ENCODE peak calls at places on chromosomes 2 and 18, in nine cellular contexts. One of them, this sample, is unnamed. For H3K27me3, the result is how much of the 10 kb centered on the place peaks cover.

GRCh38 chr2:238315031-238315595 is 5.2 kb upstream of the TRAF3IP1 start:
- DNase-seq in AG04450: no peak
- DNase-seq in cardiac muscle cell: no peak
- DNase-seq in CD8-positive, alpha-beta memory T cell: no peak
- DNase-seq in GM23248: no peak
- DNase-seq in adrenal gland: no peak
- DNase-seq in small intestine: no peak
- DNase-seq in mammary epithelial cell: no peak
- DNase-seq in heart left ventricle: no peak
- DNase-seq in this sample: no peak

GRCh38 chr18:34322365-34323289 is 97.9 kb upstream of the NOL4 start:
- DNase-seq in AG04450: peak
- DNase-seq in cardiac muscle cell: peak
- DNase-seq in CD8-positive, alpha-beta memory T cell: no peak
- DNase-seq in GM23248: peak
- DNase-seq in adrenal gland: peak
- DNase-seq in small intestine: peak
- DNase-seq in mammary epithelial cell: peak
- DNase-seq in heart left ventricle: no peak
- DNase-seq in this sample: no peak

GRCh38 chr2:119240311-119241204 is 16.9 kb downstream of the STEAP3 start:
- DNase-seq in AG04450: no peak
- DNase-seq in cardiac muscle cell: peak
- DNase-seq in CD8-positive, alpha-beta memory T cell: no peak
- DNase-seq in GM23248: peak
- DNase-seq in adrenal gland: peak
- DNase-seq in small intestine: no peak
- DNase-seq in mammary epithelial cell: peak
- DNase-seq in heart left ventricle: peak
- DNase-seq in this sample: no peak

GRCh38 chr2:132550285-132550684 is 119.7 kb downstream of the LYPD1 start:
- DNase-seq in AG04450: no peak
- DNase-seq in cardiac muscle cell: peak
- DNase-seq in CD8-positive, alpha-beta memory T cell: no peak
- DNase-seq in GM23248: no peak
- DNase-seq in adrenal gland: no peak
- DNase-seq in small intestine: no peak
- DNase-seq in mammary epithelial cell: no peak
- DNase-seq in heart left ventricle: no peak
- DNase-seq in this sample: no peak

GRCh38 chr2:24164416-24164973 is 10.4 kb upstream of the FAM228A start:
- DNase-seq in AG04450: no peak
- DNase-seq in cardiac muscle cell: peak
- DNase-seq in CD8-positive, alpha-beta memory T cell: peak
- DNase-seq in GM23248: peak
- DNase-seq in adrenal gland: peak
- DNase-seq in small intestine: peak
- DNase-seq in mammary epithelial cell: no peak
- DNase-seq in heart left ventricle: no peak
- DNase-seq in this sample: no peak

GRCh38 chr18:49019446-49020045 is 68.8 kb upstream of the SMAD7 start:
- DNase-seq in AG04450: no peak
- DNase-seq in cardiac muscle cell: no peak
- DNase-seq in CD8-positive, alpha-beta memory T cell: no peak
- DNase-seq in GM23248: no peak
- DNase-seq in adrenal gland: peak
- DNase-seq in small intestine: no peak
- DNase-seq in mammary epithelial cell: no peak
- DNase-seq in heart left ventricle: no peak
- DNase-seq in this sample: no peak

GRCh38 chr2:200746301-200746700 is 65.4 kb upstream of the BZW1 start:
- DNase-seq in AG04450: no peak
- DNase-seq in cardiac muscle cell: no peak
- DNase-seq in CD8-positive, alpha-beta memory T cell: no peak
- DNase-seq in GM23248: no peak
- DNase-seq in adrenal gland: no peak
- DNase-seq in small intestine: no peak
- DNase-seq in mammary epithelial cell: no peak
- DNase-seq in heart left ventricle: no peak
- DNase-seq in this sample: no peak

GRCh38 chr2:113141451-113141850 is 14.1 kb downstream of the IL1RN start:
- DNase-seq in AG04450: no peak
- DNase-seq in cardiac muscle cell: no peak
- DNase-seq in CD8-positive, alpha-beta memory T cell: no peak
- DNase-seq in GM23248: no peak
- DNase-seq in adrenal gland: no peak
- DNase-seq in small intestine: no peak
- DNase-seq in mammary epithelial cell: no peak
- DNase-seq in heart left ventricle: no peak
- DNase-seq in this sample: no peak

GRCh38 chr2:239106314-239106908 is 258.5 kb downstream of the TWIST2 start:
- DNase-seq in AG04450: no peak
- DNase-seq in cardiac muscle cell: peak
- DNase-seq in CD8-positive, alpha-beta memory T cell: no peak
- DNase-seq in GM23248: peak
- DNase-seq in adrenal gland: peak
- DNase-seq in small intestine: peak
- DNase-seq in mammary epithelial cell: peak
- DNase-seq in heart left ventricle: peak
- DNase-seq in this sample: no peak

GRCh38 chr2:196293751-196294486 is 122.5 kb upstream of the STK17B start:
- DNase-seq in AG04450: peak
- DNase-seq in cardiac muscle cell: no peak
- DNase-seq in CD8-positive, alpha-beta memory T cell: no peak
- DNase-seq in GM23248: peak
- DNase-seq in adrenal gland: peak
- DNase-seq in small intestine: peak
- DNase-seq in mammary epithelial cell: peak
- DNase-seq in heart left ventricle: no peak
- DNase-seq in this sample: no peak

GRCh38 chr18:22277758-22278157 is 108.4 kb downstream of the GATA6 start:
- DNase-seq in AG04450: peak
- DNase-seq in cardiac muscle cell: no peak
- DNase-seq in CD8-positive, alpha-beta memory T cell: no peak
- DNase-seq in GM23248: no peak
- DNase-seq in adrenal gland: no peak
- DNase-seq in small intestine: no peak
- DNase-seq in mammary epithelial cell: no peak
- DNase-seq in heart left ventricle: peak
- DNase-seq in this sample: no peak

GRCh38 chr2:112811841-112812306 is 24.7 kb downstream of the IL1B start:
- DNase-seq in AG04450: peak
- DNase-seq in cardiac muscle cell: no peak
- DNase-seq in CD8-positive, alpha-beta memory T cell: no peak
- DNase-seq in GM23248: peak
- DNase-seq in adrenal gland: no peak
- DNase-seq in small intestine: peak
- DNase-seq in mammary epithelial cell: peak
- DNase-seq in heart left ventricle: peak
- DNase-seq in this sample: no peak

GRCh38 chr2:100017633-100018032 is 124.8 kb downstream of the AFF3 start:
- DNase-seq in AG04450: peak
- DNase-seq in cardiac muscle cell: no peak
- DNase-seq in CD8-positive, alpha-beta memory T cell: no peak
- DNase-seq in GM23248: peak
- DNase-seq in adrenal gland: no peak
- DNase-seq in small intestine: no peak
- DNase-seq in mammary epithelial cell: no peak
- DNase-seq in heart left ventricle: no peak
- DNase-seq in this sample: no peak

GRCh38 chr2:118991554-118991953 is 49.6 kb downstream of the MARCO start:
- DNase-seq in AG04450: no peak
- DNase-seq in cardiac muscle cell: no peak
- DNase-seq in CD8-positive, alpha-beta memory T cell: no peak
- DNase-seq in GM23248: no peak
- DNase-seq in adrenal gland: no peak
- DNase-seq in small intestine: no peak
- DNase-seq in mammary epithelial cell: no peak
- DNase-seq in heart left ventricle: no peak
- DNase-seq in this sample: no peak

GRCh38 chr2:164840458-164840929 is 1.1 kb downstream of the COBLL1 start:
- DNase-seq in AG04450: no peak
- DNase-seq in cardiac muscle cell: peak
- DNase-seq in CD8-positive, alpha-beta memory T cell: no peak
- DNase-seq in GM23248: peak
- DNase-seq in adrenal gland: peak
- DNase-seq in small intestine: peak
- DNase-seq in mammary epithelial cell: peak
- DNase-seq in heart left ventricle: peak
- DNase-seq in this sample: no peak

GRCh38 chr2:240568678-240569522 is 616 bp downstream of the RNPEPL1 start:
- DNase-seq in AG04450: no peak
- DNase-seq in cardiac muscle cell: peak
- DNase-seq in CD8-positive, alpha-beta memory T cell: peak
- DNase-seq in GM23248: peak
- DNase-seq in adrenal gland: peak
- DNase-seq in small intestine: peak
- DNase-seq in mammary epithelial cell: peak
- DNase-seq in heart left ventricle: peak
- DNase-seq in this sample: peak

GRCh38 chr2:191265311-191266170 is 20.3 kb downstream of the MYO1B start:
- DNase-seq in AG04450: no peak
- DNase-seq in cardiac muscle cell: no peak
- DNase-seq in CD8-positive, alpha-beta memory T cell: no peak
- DNase-seq in GM23248: peak
- DNase-seq in adrenal gland: no peak
- DNase-seq in small intestine: no peak
- DNase-seq in mammary epithelial cell: no peak
- DNase-seq in heart left ventricle: peak
- DNase-seq in this sample: no peak

GRCh38 chr2:98489971-98490962 is 45.6 kb downstream of the INPP4A start:
- DNase-seq in AG04450: no peak
- DNase-seq in cardiac muscle cell: no peak
- DNase-seq in CD8-positive, alpha-beta memory T cell: no peak
- DNase-seq in GM23248: no peak
- DNase-seq in adrenal gland: no peak
- DNase-seq in small intestine: no peak
- DNase-seq in mammary epithelial cell: no peak
- DNase-seq in heart left ventricle: no peak
- DNase-seq in this sample: no peak
- H3K27ac ChIP-seq in AG04450: peak
- H3K27ac ChIP-seq in cardiac muscle cell: no peak
- H3K27ac ChIP-seq in CD8-positive, alpha-beta memory T cell: no peak
- H3K27ac ChIP-seq in GM23248: no peak
- H3K27ac ChIP-seq in adrenal gland: no peak
- H3K27ac ChIP-seq in small intestine: peak
- H3K27ac ChIP-seq in mammary epithelial cell: no peak
- H3K27ac ChIP-seq in heart left ventricle: no peak
- H3K27ac ChIP-seq in this sample: no peak

GRCh38 chr2:88253375-88253774 is 83.2 kb downstream of the THNSL2 start:
- DNase-seq in AG04450: no peak
- DNase-seq in cardiac muscle cell: no peak
- DNase-seq in CD8-positive, alpha-beta memory T cell: no peak
- DNase-seq in GM23248: no peak
- DNase-seq in adrenal gland: no peak
- DNase-seq in small intestine: peak
- DNase-seq in mammary epithelial cell: no peak
- DNase-seq in heart left ventricle: no peak
- DNase-seq in this sample: no peak
- H3K27me3 ChIP-seq in AG04450: under half
- H3K27me3 ChIP-seq in cardiac muscle cell: under half
- H3K27me3 ChIP-seq in CD8-positive, alpha-beta memory T cell: under half
- H3K27me3 ChIP-seq in GM23248: under half
- H3K27me3 ChIP-seq in adrenal gland: under half
- H3K27me3 ChIP-seq in small intestine: under half
- H3K27me3 ChIP-seq in mammary epithelial cell: under half
- H3K27me3 ChIP-seq in heart left ventricle: under half
- H3K27me3 ChIP-seq in this sample: under half

DNA sequence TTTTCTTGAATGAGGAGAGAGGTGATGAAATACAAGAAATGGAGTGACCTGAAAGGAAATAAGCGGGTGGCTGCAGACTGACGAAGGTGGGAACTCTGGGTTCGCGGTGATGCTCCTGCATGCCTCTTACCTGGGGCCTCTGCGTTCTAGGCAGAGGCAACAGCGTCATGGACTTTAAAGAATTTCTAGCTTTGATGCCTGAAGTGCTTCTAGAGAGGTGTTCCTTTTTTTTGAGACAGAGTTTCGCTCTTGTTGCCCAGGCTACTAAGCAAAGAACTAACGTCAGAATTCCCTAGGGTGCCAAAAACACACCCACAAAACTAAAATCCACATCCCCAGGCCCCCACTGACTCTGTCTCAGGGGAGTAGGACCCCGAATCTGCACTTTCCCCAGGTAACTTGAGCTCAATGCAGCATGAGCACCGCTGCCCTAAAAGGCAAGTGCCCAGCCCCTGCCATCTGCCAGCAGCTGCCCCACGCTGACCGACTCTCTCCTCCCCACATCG is 110.5 kb upstream of the ID2 start:
- DNase-seq in AG04450: no peak
- DNase-seq in cardiac muscle cell: no peak
- DNase-seq in CD8-positive, alpha-beta memory T cell: no peak
- DNase-seq in GM23248: no peak
- DNase-seq in adrenal gland: no peak
- DNase-seq in small intestine: no peak
- DNase-seq in mammary epithelial cell: no peak
- DNase-seq in heart left ventricle: no peak
- DNase-seq in this sample: no peak
- H3K27ac ChIP-seq in AG04450: no peak
- H3K27ac ChIP-seq in cardiac muscle cell: no peak
- H3K27ac ChIP-seq in CD8-positive, alpha-beta memory T cell: no peak
- H3K27ac ChIP-seq in GM23248: no peak
- H3K27ac ChIP-seq in adrenal gland: no peak
- H3K27ac ChIP-seq in small intestine: no peak
- H3K27ac ChIP-seq in mammary epithelial cell: no peak
- H3K27ac ChIP-seq in heart left ventricle: no peak
- H3K27ac ChIP-seq in this sample: no peak

GRCh38 chr2:25366629-25367028 is 24.9 kb upstream of the DNMT3A start:
- DNase-seq in AG04450: no peak
- DNase-seq in cardiac muscle cell: no peak
- DNase-seq in CD8-positive, alpha-beta memory T cell: no peak
- DNase-seq in GM23248: no peak
- DNase-seq in adrenal gland: no peak
- DNase-seq in small intestine: no peak
- DNase-seq in mammary epithelial cell: no peak
- DNase-seq in heart left ventricle: no peak
- DNase-seq in this sample: no peak

GRCh38 chr2:25362564-25363145 is 20.9 kb upstream of the DNMT3A start:
- DNase-seq in AG04450: no peak
- DNase-seq in cardiac muscle cell: no peak
- DNase-seq in CD8-positive, alpha-beta memory T cell: peak
- DNase-seq in GM23248: peak
- DNase-seq in adrenal gland: peak
- DNase-seq in small intestine: peak
- DNase-seq in mammary epithelial cell: no peak
- DNase-seq in heart left ventricle: no peak
- DNase-seq in this sample: peak

GRCh38 chr2:25367296-25367695 is 25.6 kb upstream of the DNMT3A start:
- DNase-seq in AG04450: no peak
- DNase-seq in cardiac muscle cell: no peak
- DNase-seq in CD8-positive, alpha-beta memory T cell: no peak
- DNase-seq in GM23248: no peak
- DNase-seq in adrenal gland: no peak
- DNase-seq in small intestine: no peak
- DNase-seq in mammary epithelial cell: no peak
- DNase-seq in heart left ventricle: no peak
- DNase-seq in this sample: no peak

GRCh38 chr2:25363733-25364132 is 22.0 kb upstream of the DNMT3A start:
- DNase-seq in AG04450: no peak
- DNase-seq in cardiac muscle cell: no peak
- DNase-seq in CD8-positive, alpha-beta memory T cell: no peak
- DNase-seq in GM23248: no peak
- DNase-seq in adrenal gland: no peak
- DNase-seq in small intestine: no peak
- DNase-seq in mammary epithelial cell: no peak
- DNase-seq in heart left ventricle: no peak
- DNase-seq in this sample: no peak

GRCh38 chr2:25365241-25365640 is 23.5 kb upstream of the DNMT3A start:
- DNase-seq in AG04450: no peak
- DNase-seq in cardiac muscle cell: no peak
- DNase-seq in CD8-positive, alpha-beta memory T cell: no peak
- DNase-seq in GM23248: no peak
- DNase-seq in adrenal gland: no peak
- DNase-seq in small intestine: no peak
- DNase-seq in mammary epithelial cell: peak
- DNase-seq in heart left ventricle: no peak
- DNase-seq in this sample: no peak
- H3K27me3 ChIP-seq in AG04450: under half
- H3K27me3 ChIP-seq in cardiac muscle cell: under half
- H3K27me3 ChIP-seq in CD8-positive, alpha-beta memory T cell: under half
- H3K27me3 ChIP-seq in GM23248: under half
- H3K27me3 ChIP-seq in adrenal gland: under half
- H3K27me3 ChIP-seq in small intestine: under half
- H3K27me3 ChIP-seq in mammary epithelial cell: under half
- H3K27me3 ChIP-seq in heart left ventricle: under half
- H3K27me3 ChIP-seq in this sample: under half